ENCODE peak calls at places on chromosomes 5 and 9, in five cellular contexts. K, Y, V, I and U are unnamed samples.

GRCh38 chr5:126368239-126368812 is 54.9 kb upstream of the GRAMD2B start:
- DNase-seq in K (no peak), Y (no peak), V (no peak), I (no peak), U (no peak)

GRCh38 chr9:13993482-13994267 is 320.3 kb downstream of the NFIB start:
- DNase-seq in K (no peak), Y (no peak), V (no peak), I (no peak), U (peak)

GRCh38 chr5:109567374-109568044 is 122.2 kb upstream of the MAN2A1 start:
- DNase-seq in K (no peak), Y (peak), V (peak), I (peak), U (peak)

GRCh38 chr5:144275329-144275728 is 104.7 kb downstream of the KCTD16 start:
- DNase-seq in K (no peak), Y (no peak), V (no peak), I (no peak), U (no peak)

GRCh38 chr5:122142480-122142879 is 13.1 kb downstream of the ZNF474 start:
- DNase-seq in K (no peak), Y (peak), V (no peak), I (peak), U (peak)

GRCh38 chr9:5886114-5886939 is 4.4 kb upstream of the MLANA start:
- DNase-seq in K (peak), Y (peak), V (peak), I (peak), U (peak)

GRCh38 chr5:129652353-129653138 is 95.3 kb upstream of the MINAR2 start:
- DNase-seq in K (no peak), Y (no peak), V (no peak), I (no peak), U (no peak)

GRCh38 chr5:68519135-68519534 is 303.6 kb downstream of the PIK3R1 start:
- DNase-seq in K (no peak), Y (no peak), V (no peak), I (no peak), U (no peak)

GRCh38 chr5:54243483-54244080 is 66.8 kb downstream of the ARL15 start:
- DNase-seq in K (peak), Y (peak), V (peak), I (peak), U (no peak)

GRCh38 chr5:173971681-173972080 is 17.3 kb upstream of the C5orf47 start:
- DNase-seq in K (peak), Y (no peak), V (no peak), I (no peak), U (no peak)

GRCh38 chr5:168238422-168238821 is 53.0 kb upstream of the WWC1 start:
- DNase-seq in K (no peak), Y (no peak), V (no peak), I (no peak), U (no peak)

GRCh38 chr9:79166005-79166404 is 405.8 kb upstream of the TLE4 start:
- DNase-seq in K (no peak), Y (peak), V (peak), I (peak), U (no peak)

GRCh38 chr5:73236541-73237128 is 63.6 kb downstream of the TMEM174 start:
- DNase-seq in K (no peak), Y (no peak), V (no peak), I (no peak), U (no peak)

GRCh38 chr5:54547711-54548250 is 30.2 kb downstream of the SNX18 start:
- DNase-seq in K (no peak), Y (peak), V (peak), I (peak), U (no peak)

DNA sequence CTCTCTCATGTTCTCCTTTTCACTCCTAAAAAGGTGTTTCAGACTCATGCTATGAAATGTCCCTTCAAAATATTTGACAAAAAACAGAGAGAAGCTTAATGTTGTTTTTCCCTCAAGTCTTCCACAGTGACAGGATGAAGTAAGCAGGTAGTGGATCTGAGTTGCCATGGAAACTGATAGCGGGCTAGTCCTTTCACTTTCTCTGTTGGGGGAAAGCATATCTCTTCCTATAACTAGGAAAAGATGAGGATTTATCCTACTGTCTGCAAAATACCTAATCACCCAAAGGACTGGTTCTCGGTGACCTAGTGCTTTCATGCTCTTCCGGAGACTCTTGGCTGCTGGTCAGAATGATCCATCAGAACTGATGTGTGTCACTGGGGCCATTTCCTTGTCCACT is 100.7 kb downstream of the ATP10B start:
- DNase-seq in K (no peak), Y (no peak), V (no peak), I (no peak), U (no peak)
- H2AFZ ChIP-seq in K (no peak), Y (no peak), V (no peak), I (no peak), U (no peak)

GRCh38 chr5:138096363-138096762 is 12.5 kb downstream of the WNT8A start:
- DNase-seq in K (no peak), Y (no peak), V (no peak), I (peak), U (no peak)

GRCh38 chr5:138095100-138095907 is 11.5 kb downstream of the WNT8A start:
- DNase-seq in K (no peak), Y (no peak), V (no peak), I (no peak), U (no peak)

GRCh38 chr5:138093036-138093435 is 9.2 kb downstream of the WNT8A start:
- DNase-seq in K (no peak), Y (no peak), V (no peak), I (no peak), U (no peak)

GRCh38 chr5:138092301-138092700 is 8.5 kb downstream of the WNT8A start:
- DNase-seq in K (no peak), Y (no peak), V (no peak), I (no peak), U (no peak)

DNA sequence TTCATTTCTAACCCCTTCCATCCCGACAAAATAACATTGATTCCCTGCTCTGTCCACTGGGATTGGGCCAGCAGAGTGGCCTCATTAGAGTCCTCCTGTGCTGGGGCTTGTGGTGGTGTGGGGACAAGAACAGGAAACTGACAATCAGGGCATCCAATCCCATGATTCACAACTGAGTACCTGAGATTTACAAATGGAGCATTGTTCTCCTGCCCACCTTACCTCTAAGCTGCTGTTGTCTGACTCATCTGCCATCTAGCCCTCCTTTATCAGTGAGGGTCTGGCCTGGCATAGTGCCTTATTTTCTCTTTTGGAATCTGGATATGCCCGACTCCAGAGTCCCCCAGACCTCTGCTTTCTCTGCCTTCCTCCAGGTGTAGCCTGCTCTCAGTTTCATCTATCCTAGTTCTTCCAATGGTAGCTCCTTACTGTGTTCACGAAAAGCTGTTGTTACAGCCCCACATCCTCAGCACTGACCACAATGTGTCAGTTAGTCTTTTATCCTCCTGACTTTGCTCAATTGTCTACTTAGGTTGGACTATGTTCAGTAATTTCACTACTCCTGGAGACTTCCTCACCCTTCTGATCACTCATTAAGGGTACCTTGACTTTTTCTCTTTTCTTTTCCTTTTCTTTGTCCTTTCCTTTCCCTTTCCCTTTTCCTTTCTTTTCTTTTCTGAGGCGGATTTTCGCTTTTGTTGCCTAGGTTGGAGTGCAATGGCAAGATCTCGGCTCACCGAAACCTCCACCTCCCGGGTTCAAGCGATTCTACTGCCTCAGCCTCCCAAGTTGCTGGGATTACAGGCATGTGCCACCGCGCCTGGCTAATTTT is 13.4 kb downstream of the WNT8A start:
- DNase-seq in K (no peak), Y (no peak), V (no peak), I (no peak), U (no peak)
- H3K4me2 ChIP-seq in K (no peak), Y (no peak), V (no peak), I (no peak), U (no peak)

GRCh38 chr5:150302301-150303069 is at the start of gene ARSI:
- DNase-seq in K (no peak), Y (peak), V (peak), I (peak), U (peak)
- H3K4me3 ChIP-seq in K (no peak), Y (peak), V (peak), I (peak), U (peak)

DNA sequence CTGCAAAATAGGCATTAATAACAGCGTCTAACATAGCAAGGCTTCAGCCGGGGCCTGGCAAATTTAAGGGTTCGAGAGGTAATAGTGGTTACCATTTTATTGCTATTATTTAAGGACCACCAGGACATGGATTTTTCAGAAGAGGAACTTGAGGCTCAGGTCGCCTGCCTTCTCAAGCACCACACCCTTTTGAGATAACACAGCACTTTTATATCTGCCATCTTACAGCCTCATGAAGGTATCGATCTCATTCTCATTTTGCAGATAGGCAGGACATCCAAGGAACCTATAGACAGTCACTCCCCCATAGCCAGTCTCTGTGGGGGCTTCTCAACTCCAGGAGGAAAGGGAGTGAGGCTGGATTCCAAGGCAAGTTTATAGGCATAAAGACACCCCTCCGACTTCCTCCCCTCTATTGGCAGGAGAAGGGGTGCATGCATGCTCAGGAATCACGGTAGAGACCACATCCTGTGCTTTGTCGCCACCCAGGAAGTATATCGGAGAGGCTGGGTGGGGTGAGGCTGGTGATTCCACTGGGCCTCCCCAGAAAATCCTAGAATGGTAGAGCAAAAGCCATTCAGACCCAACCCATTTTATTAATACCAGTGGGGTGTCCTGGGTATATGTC is 2.3 kb downstream of the ANXA6 start:
- DNase-seq in K (peak), Y (peak), V (no peak), I (peak), U (no peak)
- H2AFZ ChIP-seq in K (peak), Y (no peak), V (no peak), I (no peak), U (no peak)

GRCh38 chr5:51385214-51385613 is 2.0 kb downstream of the ISL1 start:
- DNase-seq in K (no peak), Y (no peak), V (no peak), I (no peak), U (peak)

GRCh38 chr5:51382759-51383493 is at the start of gene ISL1:
- DNase-seq in K (no peak), Y (peak), V (peak), I (peak), U (peak)

GRCh38 chr5:51383494-51384081 is 340 bp downstream of the ISL1 start:
- DNase-seq in K (no peak), Y (no peak), V (no peak), I (no peak), U (peak)

GRCh38 chr5:51382508-51382758 is 815 bp upstream of the ISL1 start:
- DNase-seq in K (no peak), Y (no peak), V (no peak), I (no peak), U (no peak)

DNA sequence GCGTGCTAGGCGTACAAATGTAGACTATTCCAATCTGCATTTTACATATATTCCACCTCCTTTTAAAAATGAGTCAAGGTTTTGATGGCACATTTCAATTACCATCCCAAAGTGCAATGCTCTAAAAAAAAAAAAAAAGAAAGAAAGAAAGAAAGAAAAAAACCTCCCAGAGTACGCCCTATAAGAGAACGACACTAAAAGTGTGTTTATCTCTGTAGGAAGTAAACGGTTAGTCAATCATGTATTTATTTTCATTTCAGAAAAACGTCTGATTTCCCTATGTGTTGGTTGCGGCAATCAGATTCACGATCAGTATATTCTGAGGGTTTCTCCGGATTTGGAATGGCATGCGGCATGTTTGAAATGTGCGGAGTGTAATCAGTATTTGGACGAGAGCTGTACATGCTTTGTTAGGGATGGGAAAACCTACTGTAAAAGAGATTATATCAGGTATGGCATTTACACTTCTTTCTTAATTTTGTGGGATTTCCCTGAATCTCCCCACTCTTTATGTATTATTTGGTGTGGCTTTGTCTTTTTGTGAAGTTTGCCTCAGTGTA is 1.1 kb downstream of the ISL1 start:
- DNase-seq in K (no peak), Y (no peak), V (no peak), I (no peak), U (peak)
- H3K4me2 ChIP-seq in K (no peak), Y (no peak), V (peak), I (no peak), U (no peak)

GRCh38 chr5:77030097-77031071 is at the start of gene AGGF1:
- DNase-seq in K (peak), Y (peak), V (peak), I (peak), U (peak)
- H3K4me3 ChIP-seq in K (peak), Y (peak), V (peak), I (peak), U (peak)

DNA sequence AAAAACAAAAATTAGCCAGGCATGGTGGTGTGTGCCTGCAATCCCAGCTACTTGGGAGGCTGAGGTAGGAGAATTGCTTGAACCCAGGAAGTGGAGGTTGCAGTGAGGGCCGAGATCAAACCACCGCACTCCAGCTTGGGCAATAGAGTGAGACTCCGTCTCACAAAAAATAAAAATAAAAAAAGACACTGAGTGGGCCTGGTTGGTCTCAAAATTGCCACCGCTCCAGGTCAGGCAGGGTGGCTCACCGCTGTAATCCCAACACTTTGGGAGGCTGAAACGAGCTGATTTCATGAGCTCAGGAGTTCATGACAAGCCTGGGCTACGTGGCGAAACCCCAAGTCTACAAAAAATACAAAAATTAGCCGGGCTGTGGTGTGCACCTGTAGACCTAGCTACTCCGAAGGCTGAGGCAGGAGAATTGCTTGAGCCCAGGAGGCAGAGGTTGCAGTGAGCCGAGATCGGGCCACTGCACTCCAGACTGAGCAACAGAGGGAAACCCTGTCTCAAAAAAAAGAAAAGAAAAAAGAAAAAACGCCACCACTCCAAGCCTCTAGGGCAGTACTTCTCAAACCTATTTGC is 1.8 kb downstream of the STK10 start:
- DNase-seq in K (no peak), Y (no peak), V (no peak), I (no peak), U (no peak)
- H2AFZ ChIP-seq in K (no peak), Y (no peak), V (no peak), I (no peak), U (no peak)

GRCh38 chr5:27242258-27242626 is 203.9 kb upstream of the CDH9 start:
- DNase-seq in K (no peak), Y (peak), V (no peak), I (no peak), U (no peak)
- H3K4me2 ChIP-seq in K (no peak), Y (peak), V (no peak), I (no peak), U (peak)

DNA sequence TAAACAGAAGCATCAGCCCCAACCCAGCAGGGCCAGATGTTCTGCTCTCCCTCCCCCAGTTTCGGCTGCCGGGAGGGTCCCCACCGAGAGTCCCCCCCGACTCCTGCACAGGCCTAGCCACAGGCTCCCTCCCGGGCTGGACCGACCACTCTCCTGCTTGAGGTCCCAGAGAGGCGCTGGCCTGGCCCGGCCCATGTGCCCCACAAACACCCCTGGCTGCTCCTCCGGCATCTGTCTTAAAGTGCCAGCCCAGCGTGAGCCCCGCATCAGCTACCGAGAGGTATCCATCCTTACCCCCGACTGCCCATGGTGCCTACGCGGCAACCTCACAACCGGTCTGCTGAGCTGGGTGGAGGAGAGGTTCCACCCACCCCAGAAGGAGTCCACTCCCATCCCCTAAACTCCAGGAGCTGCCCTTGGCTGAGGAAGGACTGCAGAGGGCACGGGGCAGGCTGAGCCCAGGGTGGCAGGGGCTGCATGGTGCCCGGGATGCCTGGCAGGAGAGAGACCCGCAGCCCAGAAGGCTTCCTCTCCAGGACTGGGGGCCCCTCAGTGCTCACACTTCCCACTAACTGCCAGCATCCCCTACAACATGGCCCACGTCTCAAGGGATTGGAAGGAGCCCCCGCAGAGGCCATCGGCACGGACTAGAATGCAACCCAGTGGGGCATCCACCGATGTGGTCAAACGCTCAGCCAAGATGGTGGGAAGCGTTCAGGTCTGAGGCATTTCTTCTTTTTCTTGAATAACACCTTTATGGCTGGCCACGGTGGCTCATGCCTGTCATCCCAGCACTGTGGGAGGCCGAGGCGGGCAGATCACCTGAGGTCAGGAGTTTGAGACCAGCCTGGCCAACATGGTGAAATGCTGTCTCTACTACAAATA is 15.6 kb upstream of the EGFL7 start:
- DNase-seq in K (no peak), Y (no peak), V (no peak), I (no peak), U (no peak)
- H3K4me3 ChIP-seq in K (no peak), Y (no peak), V (no peak), I (no peak), U (no peak)

DNA sequence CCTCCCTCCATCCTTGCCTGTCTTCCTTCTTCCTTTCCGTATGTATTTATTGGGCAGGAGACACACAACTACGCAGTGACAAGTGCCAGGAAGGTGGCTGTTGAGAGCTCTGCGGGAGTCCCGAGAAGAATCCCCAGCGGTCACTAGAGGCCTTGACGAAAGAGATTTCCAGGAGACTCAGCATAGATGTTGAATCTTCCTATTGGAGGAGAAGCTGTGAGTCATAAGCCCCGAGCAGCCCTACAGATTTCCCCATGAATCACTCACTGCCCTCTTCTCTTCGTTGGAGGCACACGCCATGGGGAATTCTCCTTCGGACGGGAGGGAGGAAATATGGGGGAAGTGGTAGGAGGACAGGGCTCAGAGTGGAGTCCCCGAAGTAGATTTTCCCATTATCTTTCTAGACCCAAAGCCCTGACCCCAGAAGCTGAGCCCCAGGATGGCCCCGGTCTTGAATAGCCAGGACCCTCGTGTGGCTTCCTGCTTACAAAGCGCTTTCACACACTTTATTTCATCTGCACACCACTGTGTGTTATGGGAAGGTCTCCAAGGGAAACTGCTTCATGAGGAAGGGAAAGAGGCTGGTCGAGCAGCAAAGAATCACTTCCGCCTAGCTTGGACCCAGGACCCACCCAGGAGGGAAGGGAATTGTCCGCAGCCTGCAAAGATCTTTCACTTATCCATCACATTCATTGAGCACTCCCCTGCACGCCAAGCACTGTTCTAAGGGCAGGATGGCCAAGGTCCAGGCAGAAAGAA is 12.7 kb downstream of the DUSP1 start:
- DNase-seq in K (no peak), Y (peak), V (peak), I (peak), U (peak)
- H2AFZ ChIP-seq in K (no peak), Y (no peak), V (no peak), I (no peak), U (peak)